ENCODE peak calls at places on chromosome 9, in six cellular contexts. C is AML-193, X is HS-5, D is fibroblast of mammary gland, A is bronchial epithelial cell, P is RPMI7951. H is an unnamed sample.

GRCh38 chr9:129487658-129488483 is 133.0 kb downstream of the C9orf50 start:
- DNase-seq in P (peak; percentile 55), D (peak; percentile 71), X (no peak), C (no peak), A (peak; percentile 75), H (peak; percentile 77)

GRCh38 chr9:120845255-120845654 is 2.5 kb upstream of the PSMD5 start:
- DNase-seq in X (no peak), D (peak; percentile 52), A (peak; percentile 25), P (peak; percentile 33), C (peak; percentile 43), H (no peak)

GRCh38 chr9:124285903-124286291 is 28.1 kb downstream of the NEK6 start:
- DNase-seq in A (no peak), P (peak; percentile 95), X (peak; percentile 82), C (peak; percentile 78), D (peak; percentile 94), H (peak; percentile 89)

GRCh38 chr9:120832766-120833165 is 10.0 kb downstream of the PSMD5 start:
- DNase-seq in D (no peak), C (no peak), X (no peak), A (no peak), P (no peak), H (no peak)

GRCh38 chr9:111804636-111805035 is 9.9 kb upstream of the SHOC1 start:
- DNase-seq in P (no peak), X (no peak), C (no peak), A (no peak), D (no peak), H (no peak)

GRCh38 chr9:16869961-16870605 is 387 bp downstream of the BNC2 start:
- DNase-seq in C (no peak), X (no peak), A (no peak), P (peak; percentile 28), D (no peak), H (peak; percentile 66)

GRCh38 chr9:135978650-135979461 is 17.7 kb upstream of the UBAC1 start:
- DNase-seq in A (no peak), X (no peak), D (no peak), C (no peak), P (no peak), H (no peak)

GRCh38 chr9:95023217-95024003 is 294.1 kb downstream of the FANCC start:
- DNase-seq in C (no peak), X (peak; percentile 64), A (peak; percentile 93), D (peak; percentile 93), P (peak; percentile 77), H (no peak)

GRCh38 chr9:129239946-129240490 is 62.0 kb upstream of the IER5L start:
- DNase-seq in A (no peak), X (no peak), D (no peak), C (no peak), P (no peak), H (peak; percentile 29)

GRCh38 chr9:120978987-120979386 is 52.4 kb upstream of the TRAF1 start:
- DNase-seq in A (peak; percentile 12), C (no peak), P (no peak), D (no peak), X (no peak), H (no peak)

GRCh38 chr9:93645149-93645889 is 68.9 kb downstream of the PHF2 start:
- DNase-seq in D (no peak), P (no peak), X (no peak), A (no peak), C (no peak), H (peak; percentile 27)

GRCh38 chr9:14895806-14896205 is 14.4 kb downstream of the FREM1 start:
- DNase-seq in D (peak; percentile 52), C (no peak), X (peak; percentile 44), P (no peak), A (peak; percentile 81), H (no peak)